ENCODE peak calls at places on chromosomes 3 and 15, in ten cellular contexts. R is astrocyte, G is cardiac muscle cell, H is hepatocyte, V is heart left ventricle, O is keratinocyte, W is PC-3, A is sigmoid colon, M is body of pancreas, D is HCT116. I is an unnamed sample.

GRCh38 chr15:53811530-53811929 is 52.1 kb upstream of the WDR72 start:
- DNase-seq in D (peak), O (no peak), V (no peak), M (no peak), R (no peak), A (no peak), H (peak), G (peak), W (peak), I (no peak)

GRCh38 chr3:170712336-170712735 is 126.5 kb upstream of the SLC7A14 start:
- DNase-seq in G (no peak), R (no peak), D (no peak), M (no peak), V (no peak), W (no peak), O (no peak), H (no peak), A (no peak), I (no peak)

GRCh38 chr3:30886888-30887287 is 7.6 kb downstream of the GADL1 start:
- DNase-seq in R (no peak), O (no peak), A (no peak), D (no peak), H (no peak), M (no peak), V (no peak), W (no peak), G (no peak), I (no peak)

GRCh38 chr15:86863226-86863915 is 783.7 kb downstream of the AGBL1 start:
- DNase-seq in H (peak), R (peak), D (no peak), V (no peak), M (no peak), O (peak), W (peak), G (peak), A (no peak), I (peak)

GRCh38 chr3:41682996-41683395 is 278.9 kb downstream of the ULK4 start:
- DNase-seq in D (no peak), O (no peak), M (no peak), V (no peak), W (peak), A (no peak), G (peak), H (no peak), R (peak), I (no peak)

GRCh38 chr15:88396382-88396781 is 70.8 kb downstream of the MRPL46 start:
- DNase-seq in M (no peak), O (no peak), V (no peak), D (no peak), W (no peak), G (no peak), H (peak), R (no peak), A (no peak), I (no peak)

GRCh38 chr3:24769918-24770317 is 275.3 kb upstream of the THRB start:
- DNase-seq in O (no peak), A (no peak), M (no peak), D (no peak), V (no peak), G (no peak), W (no peak), H (no peak), R (no peak), I (no peak)

GRCh38 chr3:184656991-184657669 is 54.7 kb downstream of the MAGEF1 start:
- DNase-seq in R (peak), G (peak), V (no peak), H (no peak), O (peak), D (no peak), W (peak), M (no peak), A (no peak), I (peak)

GRCh38 chr15:66850078-66850991 is 148.3 kb downstream of the SMAD6 start:
- DNase-seq in V (peak), D (no peak), H (peak), M (no peak), R (no peak), G (peak), A (no peak), W (no peak), O (no peak), I (no peak)

GRCh38 chr3:186669378-186670084 is 3.7 kb downstream of the HRG start:
- DNase-seq in A (no peak), W (peak), V (no peak), M (no peak), G (no peak), R (no peak), D (peak), O (peak), H (no peak), I (peak)

GRCh38 chr3:184601576-184602405 is 40.2 kb downstream of the EPHB3 start:
- DNase-seq in V (no peak), M (no peak), G (no peak), W (no peak), O (no peak), H (no peak), R (no peak), D (no peak), A (peak), I (no peak)

GRCh38 chr3:170707899-170708298 is 122.0 kb upstream of the SLC7A14 start:
- DNase-seq in W (peak), H (no peak), D (no peak), G (no peak), O (no peak), V (no peak), R (no peak), A (no peak), M (no peak), I (no peak)

GRCh38 chr3:141456328-141456689 is 30.5 kb upstream of the RASA2 start:
- DNase-seq in G (peak), M (no peak), W (no peak), D (no peak), V (no peak), H (no peak), O (no peak), R (no peak), A (no peak), I (no peak)

GRCh38 chr15:90660195-90660995 is 56.8 kb upstream of the BLM start:
- DNase-seq in A (peak), R (peak), O (no peak), G (peak), H (peak), V (peak), W (peak), D (no peak), M (peak), I (peak)

GRCh38 chr3:115081444-115081843 is 65.6 kb downstream of the ZBTB20 start:
- DNase-seq in V (no peak), R (no peak), A (no peak), H (no peak), W (no peak), M (no peak), D (no peak), G (no peak), O (no peak), I (no peak)

GRCh38 chr3:30544811-30545210 is 61.6 kb upstream of the TGFBR2 start:
- DNase-seq in V (peak), G (peak), R (peak), M (no peak), O (no peak), H (no peak), W (peak), D (no peak), A (peak), I (peak)

GRCh38 chr3:23685484-23686258 is 120.1 kb upstream of the UBE2E1 start:
- DNase-seq in G (peak), O (peak), R (peak), V (peak), H (peak), D (peak), M (peak), W (peak), A (peak), I (peak)

GRCh38 chr3:192917508-192918274 is at the start of gene MB21D2:
- DNase-seq in H (peak), A (peak), M (peak), D (peak), O (no peak), G (peak), W (peak), R (peak), V (peak), I (no peak)

GRCh38 chr15:93028632-93029612 is 60.1 kb downstream of the RGMA start:
- DNase-seq in V (peak), A (peak), M (peak), O (peak), W (peak), R (peak), D (no peak), H (peak), G (peak), I (peak)

GRCh38 chr3:160564205-160564922 is 1.0 kb downstream of the KPNA4 start:
- DNase-seq in D (no peak), R (no peak), M (peak), H (peak), O (no peak), A (no peak), V (peak), W (peak), G (peak), I (no peak)

GRCh38 chr15:36156855-36157521 is 422.4 kb upstream of the CDIN1 start:
- DNase-seq in M (peak), W (peak), V (peak), G (peak), R (peak), D (no peak), O (no peak), H (no peak), A (peak), I (no peak)

GRCh38 chr3:4656059-4656458 is 162.9 kb downstream of the ITPR1 start:
- DNase-seq in D (peak), O (no peak), W (peak), A (peak), V (peak), M (peak), H (peak), G (peak), R (peak), I (peak)

GRCh38 chr15:53072077-53072476 is 281.9 kb upstream of the ONECUT1 start:
- DNase-seq in H (peak), V (peak), G (peak), A (no peak), M (peak), R (peak), D (peak), O (peak), W (peak), I (peak)

GRCh38 chr15:53716909-53717878 is 42.3 kb downstream of the WDR72 start:
- DNase-seq in H (peak), D (no peak), O (no peak), M (no peak), R (no peak), W (peak), A (no peak), V (no peak), G (peak), I (no peak)

GRCh38 chr3:63809607-63810006 is 9.5 kb upstream of the C3orf49 start:
- DNase-seq in V (no peak), G (no peak), M (no peak), O (no peak), D (no peak), H (no peak), R (peak), W (peak), A (no peak), I (peak)

GRCh38 chr3:121998030-121998580 is 23.9 kb downstream of the ILDR1 start:
- DNase-seq in O (no peak), V (no peak), A (no peak), M (no peak), R (peak), G (peak), H (peak), D (no peak), W (peak), I (no peak)

GRCh38 chr3:105827959-105828358 is 40.9 kb downstream of the CBLB start:
- DNase-seq in D (peak), M (no peak), O (peak), W (peak), G (peak), V (no peak), A (peak), R (peak), H (peak), I (peak)

GRCh38 chr3:172517859-172518466 is 5.3 kb downstream of the TNFSF10 start:
- DNase-seq in A (no peak), G (no peak), W (no peak), M (no peak), O (no peak), H (no peak), R (no peak), V (no peak), D (no peak), I (no peak)

GRCh38 chr15:50066202-50066601 is 52.8 kb downstream of the ATP8B4 start:
- DNase-seq in W (peak), G (peak), O (no peak), D (no peak), R (peak), V (no peak), A (no peak), H (no peak), M (no peak), I (no peak)

GRCh38 chr3:32239638-32240550 is 1.4 kb downstream of the CMTM8 start:
- DNase-seq in G (peak), H (peak), O (no peak), W (peak), D (peak), A (no peak), R (no peak), V (no peak), M (peak), I (no peak)

GRCh38 chr15:90268415-90268814 is 2.9 kb downstream of the NGRN start:
- DNase-seq in M (no peak), O (no peak), A (no peak), R (no peak), W (peak), V (no peak), H (no peak), G (no peak), D (no peak), I (no peak)

GRCh38 chr3:124260206-124260915 is 268.4 kb upstream of the ROPN1 start:
- DNase-seq in V (peak), A (peak), M (peak), R (peak), D (no peak), H (no peak), O (no peak), W (peak), G (peak), I (no peak)

GRCh38 chr3:124409650-124410275 is 320.5 kb upstream of the UMPS start:
- DNase-seq in O (peak), H (peak), G (peak), A (no peak), W (peak), V (no peak), M (no peak), R (peak), D (no peak), I (no peak)

GRCh38 chr15:60374628-60375081 is 23.1 kb downstream of the ANXA2 start:
- DNase-seq in R (peak), M (peak), D (peak), G (peak), H (peak), O (no peak), W (peak), V (no peak), A (peak), I (peak)

DNA sequence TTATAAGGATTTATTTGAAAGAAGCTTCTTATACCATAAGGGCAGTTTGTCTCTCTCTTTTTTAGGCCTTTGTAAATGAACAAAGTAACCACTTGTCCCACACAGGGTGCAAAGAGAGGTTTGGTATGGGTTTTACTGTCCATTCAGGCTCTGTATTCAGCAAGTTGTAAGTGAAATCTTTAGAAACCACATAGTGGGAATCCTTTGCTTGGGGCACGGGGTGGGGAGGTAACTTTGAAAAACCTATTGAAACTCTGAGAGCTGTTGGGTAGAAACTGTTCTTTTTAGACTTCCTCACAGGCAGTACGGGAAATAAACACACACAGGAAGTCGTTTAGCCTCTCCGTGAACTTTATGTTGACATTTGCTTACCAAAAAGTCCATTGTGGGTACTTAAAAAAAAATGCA is 109.3 kb upstream of the RBMS3 start:
- DNase-seq in H (no peak), R (peak), A (no peak), M (no peak), O (no peak), W (no peak), G (peak), D (no peak), V (no peak), I (no peak)
- H3K27ac ChIP-seq in H (peak), R (peak), A (peak), M (no peak), O (no peak), W (no peak), G (no peak), D (no peak), V (peak), I (no peak)

GRCh38 chr3:99884484-99884883 is 66.8 kb downstream of the CMSS1 start:
- DNase-seq in H (no peak), M (no peak), A (no peak), R (no peak), G (no peak), V (no peak), O (no peak), W (no peak), D (no peak), I (no peak)
- H3K27ac ChIP-seq in H (peak), M (peak), A (no peak), R (no peak), G (no peak), V (peak), O (no peak), W (no peak), D (no peak), I (peak)

DNA sequence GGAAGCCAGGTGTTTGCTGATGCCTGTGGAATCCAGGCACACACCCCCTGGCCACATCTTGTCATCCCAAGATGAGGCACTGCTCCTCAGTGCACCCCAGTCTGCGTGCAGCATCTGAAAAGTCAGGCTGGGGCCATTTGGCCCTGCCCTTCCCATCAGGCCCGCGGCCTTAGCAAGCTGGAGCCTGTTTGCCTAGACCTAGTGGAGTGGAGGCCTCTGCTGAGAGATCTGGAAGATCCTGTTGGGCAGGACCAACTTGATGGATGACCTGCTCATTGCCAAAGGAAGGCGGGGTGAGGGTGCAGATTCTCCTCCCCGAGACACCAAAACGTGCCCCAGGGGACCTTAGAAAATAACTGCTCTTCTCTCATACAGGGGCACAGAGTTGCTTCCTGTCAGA is 220.2 kb downstream of the SHQ1 start:
- DNase-seq in G (no peak), H (peak), M (no peak), A (no peak), R (no peak), W (peak), O (peak), V (no peak), D (no peak), I (peak)
- H3K27ac ChIP-seq in G (no peak), H (no peak), M (no peak), A (no peak), R (no peak), W (peak), O (peak), V (no peak), D (no peak), I (peak)

GRCh38 chr3:195207731-195208130 is 63.2 kb downstream of the XXYLT1 start:
- DNase-seq in M (no peak), W (no peak), R (no peak), D (no peak), H (no peak), O (no peak), A (no peak), V (no peak), G (peak), I (no peak)

GRCh38 chr3:195203631-195204030 is 67.3 kb downstream of the XXYLT1 start:
- DNase-seq in W (no peak), D (no peak), M (no peak), G (no peak), V (no peak), H (no peak), R (no peak), O (no peak), A (peak), I (no peak)

GRCh38 chr3:195207056-195207455 is 63.9 kb downstream of the XXYLT1 start:
- DNase-seq in D (no peak), M (no peak), G (no peak), O (no peak), R (no peak), H (no peak), V (no peak), W (no peak), A (no peak), I (no peak)

GRCh38 chr3:195208183-195208582 is 62.8 kb downstream of the XXYLT1 start:
- DNase-seq in A (no peak), R (no peak), O (no peak), V (no peak), W (no peak), M (no peak), H (no peak), D (no peak), G (no peak), I (no peak)

DNA sequence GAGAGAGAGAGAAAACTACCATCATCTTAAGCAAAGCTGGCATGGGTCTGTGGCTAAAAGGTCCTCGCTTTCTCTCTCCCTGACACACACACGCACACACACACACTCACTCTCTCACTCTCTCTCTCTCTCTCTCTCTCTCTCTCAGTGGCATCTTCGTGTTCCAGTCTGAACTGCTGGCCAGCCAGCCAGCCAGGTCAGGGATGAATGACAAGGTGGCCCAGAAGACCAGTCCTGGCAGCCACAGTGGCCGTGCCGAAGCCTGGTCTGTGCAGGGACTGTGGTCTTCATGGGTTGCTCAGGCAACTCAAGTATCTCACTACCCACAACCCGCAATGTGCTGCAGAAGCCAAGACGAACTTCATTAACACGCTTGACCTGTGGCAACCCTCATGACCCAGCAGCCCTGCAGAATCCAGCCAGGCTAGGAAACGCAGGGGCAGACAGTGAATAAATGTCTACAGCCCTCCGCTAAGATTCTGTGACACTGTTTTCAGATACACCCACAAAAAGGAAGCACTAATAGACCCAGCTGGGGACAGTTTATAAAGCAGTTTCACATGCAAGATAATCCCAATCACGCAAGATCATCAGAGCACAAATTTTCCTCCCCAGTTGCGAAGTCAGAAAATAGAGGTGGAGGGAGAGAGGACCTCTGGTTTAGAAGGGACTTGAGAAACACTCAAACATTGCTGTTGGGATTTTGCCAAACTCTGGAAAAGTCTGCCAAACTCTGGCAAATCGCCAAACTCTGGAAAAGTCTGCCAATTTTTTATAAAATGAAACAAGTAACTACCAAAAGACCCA is 66.4 kb downstream of the XXYLT1 start:
- DNase-seq in M (no peak), H (peak), R (peak), A (peak), V (peak), G (peak), O (no peak), D (no peak), W (no peak), I (no peak)
- H3K27ac ChIP-seq in M (peak), H (peak), R (peak), A (peak), V (no peak), G (peak), O (no peak), D (no peak), W (no peak), I (no peak)

GRCh38 chr15:57949374-57949938 is 116.1 kb downstream of the ALDH1A2 start:
- DNase-seq in R (no peak), G (no peak), M (no peak), D (no peak), O (no peak), H (no peak), W (no peak), A (no peak), V (no peak), I (no peak)
- H3K27ac ChIP-seq in R (no peak), G (no peak), M (no peak), D (no peak), O (no peak), H (no peak), W (no peak), A (no peak), V (no peak), I (no peak)

DNA sequence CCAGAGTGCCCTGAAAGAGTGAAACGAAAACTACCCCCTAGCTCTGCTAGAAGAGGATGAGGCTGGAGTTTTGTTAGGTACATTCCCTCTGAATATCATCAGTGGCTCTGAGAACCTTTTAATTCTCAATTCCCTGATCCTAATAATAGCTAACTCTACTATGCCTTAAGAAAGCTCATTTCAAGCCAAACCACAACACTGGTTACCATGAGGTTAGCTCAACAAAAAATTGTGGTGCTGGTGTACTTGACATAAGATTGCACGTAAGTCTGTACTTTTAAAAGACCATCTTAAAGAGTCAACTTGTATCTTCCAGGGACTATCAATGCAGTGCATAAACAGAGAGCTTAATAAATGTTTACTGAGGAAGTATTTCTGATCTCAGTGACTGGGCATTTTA is 334.7 kb upstream of the TRIM42 start:
- DNase-seq in A (no peak), O (no peak), D (no peak), W (no peak), H (no peak), M (no peak), V (no peak), G (no peak), R (peak), I (no peak)
- H3K27ac ChIP-seq in A (no peak), O (no peak), D (no peak), W (no peak), H (no peak), M (no peak), V (no peak), G (no peak), R (no peak), I (no peak)